ENCODE peak calls at places on chromosomes 4 and X, in seven cellular contexts. One of them, this sample, is unnamed.

GRCh38 chr4:82282875-82283274 is 90.9 kb downstream of the HNRNPD start:
- DNase-seq in SJSA1: no peak
- DNase-seq in suprapubic skin: no peak
- DNase-seq in mammary epithelial cell: no peak
- DNase-seq in left ventricle myocardium inferior: no peak
- DNase-seq in psoas muscle: no peak
- DNase-seq in body of pancreas: no peak
- DNase-seq in this sample: no peak

GRCh38 chrX:133444952-133445831 is 29.9 kb upstream of the GPC4 start:
- DNase-seq in SJSA1: no peak
- DNase-seq in suprapubic skin: no peak
- DNase-seq in mammary epithelial cell: peak; percentile 52
- DNase-seq in left ventricle myocardium inferior: no peak
- DNase-seq in psoas muscle: no peak
- DNase-seq in body of pancreas: peak; percentile 60
- DNase-seq in this sample: no peak

GRCh38 chr4:105944535-105944934 is 49.3 kb downstream of the NPNT start:
- DNase-seq in SJSA1: no peak
- DNase-seq in suprapubic skin: no peak
- DNase-seq in mammary epithelial cell: no peak
- DNase-seq in left ventricle myocardium inferior: no peak
- DNase-seq in psoas muscle: no peak
- DNase-seq in body of pancreas: no peak
- DNase-seq in this sample: no peak

GRCh38 chrX:19625612-19626011 is 110.3 kb upstream of the MAP3K15 start:
- DNase-seq in SJSA1: no peak
- DNase-seq in suprapubic skin: no peak
- DNase-seq in mammary epithelial cell: peak; percentile 76
- DNase-seq in left ventricle myocardium inferior: no peak
- DNase-seq in psoas muscle: no peak
- DNase-seq in body of pancreas: no peak
- DNase-seq in this sample: no peak

GRCh38 chrX:21132686-21133393 is 241.4 kb upstream of the CNKSR2 start:
- DNase-seq in SJSA1: no peak
- DNase-seq in suprapubic skin: no peak
- DNase-seq in mammary epithelial cell: peak; percentile 39
- DNase-seq in left ventricle myocardium inferior: no peak
- DNase-seq in psoas muscle: no peak
- DNase-seq in body of pancreas: no peak
- DNase-seq in this sample: no peak

GRCh38 chrX:79336869-79337815 is 30.0 kb downstream of the ITM2A start:
- DNase-seq in SJSA1: no peak
- DNase-seq in suprapubic skin: no peak
- DNase-seq in mammary epithelial cell: no peak
- DNase-seq in left ventricle myocardium inferior: no peak
- DNase-seq in psoas muscle: no peak
- DNase-seq in body of pancreas: no peak
- DNase-seq in this sample: no peak

GRCh38 chrX:49163555-49164419 is 1.2 kb downstream of the MAGIX start:
- DNase-seq in SJSA1: peak; percentile 78
- DNase-seq in suprapubic skin: peak; percentile 91
- DNase-seq in mammary epithelial cell: peak; percentile 73
- DNase-seq in left ventricle myocardium inferior: peak; percentile 88
- DNase-seq in psoas muscle: peak; percentile 95
- DNase-seq in body of pancreas: peak; percentile 91
- DNase-seq in this sample: peak; percentile 82

GRCh38 chr4:102627831-102628523 is 126.8 kb downstream of the NFKB1 start:
- DNase-seq in SJSA1: no peak
- DNase-seq in suprapubic skin: no peak
- DNase-seq in mammary epithelial cell: peak; percentile 97
- DNase-seq in left ventricle myocardium inferior: no peak
- DNase-seq in psoas muscle: no peak
- DNase-seq in body of pancreas: no peak
- DNase-seq in this sample: no peak

GRCh38 chr4:105147226-105148151 is 813 bp downstream of the TET2 start:
- DNase-seq in SJSA1: no peak
- DNase-seq in suprapubic skin: no peak
- DNase-seq in mammary epithelial cell: peak; percentile 49
- DNase-seq in left ventricle myocardium inferior: no peak
- DNase-seq in psoas muscle: no peak
- DNase-seq in body of pancreas: peak; percentile 45
- DNase-seq in this sample: peak; percentile 54

GRCh38 chr4:29240641-29241040 is 1479.5 kb upstream of the PCDH7 start:
- DNase-seq in SJSA1: no peak
- DNase-seq in suprapubic skin: no peak
- DNase-seq in mammary epithelial cell: no peak
- DNase-seq in left ventricle myocardium inferior: no peak
- DNase-seq in psoas muscle: no peak
- DNase-seq in body of pancreas: no peak
- DNase-seq in this sample: no peak

GRCh38 chr4:26088433-26088928 is 174.5 kb downstream of the SMIM20 start:
- DNase-seq in SJSA1: no peak
- DNase-seq in suprapubic skin: no peak
- DNase-seq in mammary epithelial cell: peak; percentile 74
- DNase-seq in left ventricle myocardium inferior: no peak
- DNase-seq in psoas muscle: peak; percentile 62
- DNase-seq in body of pancreas: no peak
- DNase-seq in this sample: no peak

GRCh38 chr4:84597450-84597849 is 14.5 kb downstream of the CDS1 start:
- DNase-seq in SJSA1: no peak
- DNase-seq in suprapubic skin: no peak
- DNase-seq in mammary epithelial cell: peak; percentile 83
- DNase-seq in left ventricle myocardium inferior: no peak
- DNase-seq in psoas muscle: no peak
- DNase-seq in body of pancreas: no peak
- DNase-seq in this sample: no peak

GRCh38 chr4:83582289-83582756 is 46.4 kb downstream of the GPAT3 start:
- DNase-seq in SJSA1: no peak
- DNase-seq in suprapubic skin: no peak
- DNase-seq in mammary epithelial cell: peak; percentile 72
- DNase-seq in left ventricle myocardium inferior: no peak
- DNase-seq in psoas muscle: no peak
- DNase-seq in body of pancreas: peak; percentile 65
- DNase-seq in this sample: peak; percentile 16

GRCh38 chr4:22607382-22607781 is 85.4 kb upstream of the GBA3 start:
- DNase-seq in SJSA1: no peak
- DNase-seq in suprapubic skin: no peak
- DNase-seq in mammary epithelial cell: peak; percentile 35
- DNase-seq in left ventricle myocardium inferior: peak; percentile 23
- DNase-seq in psoas muscle: peak; percentile 67
- DNase-seq in body of pancreas: peak; percentile 73
- DNase-seq in this sample: peak; percentile 87

GRCh38 chr4:140996757-140997156 is 136.5 kb downstream of the RNF150 start:
- DNase-seq in SJSA1: no peak
- DNase-seq in suprapubic skin: no peak
- DNase-seq in mammary epithelial cell: no peak
- DNase-seq in left ventricle myocardium inferior: no peak
- DNase-seq in psoas muscle: no peak
- DNase-seq in body of pancreas: no peak
- DNase-seq in this sample: no peak

GRCh38 chrX:66633541-66633940 is 5.3 kb downstream of the EDA2R start:
- DNase-seq in SJSA1: no peak
- DNase-seq in suprapubic skin: no peak
- DNase-seq in mammary epithelial cell: peak; percentile 60
- DNase-seq in left ventricle myocardium inferior: no peak
- DNase-seq in psoas muscle: no peak
- DNase-seq in body of pancreas: no peak
- DNase-seq in this sample: no peak

GRCh38 chr4:55386073-55386472 is 9.7 kb upstream of the TMEM165 start:
- DNase-seq in SJSA1: no peak
- DNase-seq in suprapubic skin: no peak
- DNase-seq in mammary epithelial cell: peak; percentile 25
- DNase-seq in left ventricle myocardium inferior: no peak
- DNase-seq in psoas muscle: no peak
- DNase-seq in body of pancreas: no peak
- DNase-seq in this sample: peak; percentile 19

GRCh38 chrX:17788439-17788838 is 51.1 kb downstream of the SCML1 start:
- DNase-seq in SJSA1: no peak
- DNase-seq in suprapubic skin: no peak
- DNase-seq in mammary epithelial cell: peak; percentile 8
- DNase-seq in left ventricle myocardium inferior: no peak
- DNase-seq in psoas muscle: no peak
- DNase-seq in body of pancreas: peak; percentile 51
- DNase-seq in this sample: peak; percentile 39

GRCh38 chr4:8201341-8201781 is 2.3 kb downstream of the SH3TC1 start:
- DNase-seq in SJSA1: no peak
- DNase-seq in suprapubic skin: no peak
- DNase-seq in mammary epithelial cell: no peak
- DNase-seq in left ventricle myocardium inferior: peak; percentile 55
- DNase-seq in psoas muscle: no peak
- DNase-seq in body of pancreas: no peak
- DNase-seq in this sample: no peak

GRCh38 chr4:35772291-35772690 is 472.0 kb downstream of the ARAP2 start:
- DNase-seq in SJSA1: no peak
- DNase-seq in suprapubic skin: no peak
- DNase-seq in mammary epithelial cell: peak; percentile 52
- DNase-seq in left ventricle myocardium inferior: no peak
- DNase-seq in psoas muscle: no peak
- DNase-seq in body of pancreas: no peak
- DNase-seq in this sample: no peak

GRCh38 chrX:135315864-135316263 is 6.6 kb downstream of the ETDC start:
- DNase-seq in SJSA1: no peak
- DNase-seq in suprapubic skin: no peak
- DNase-seq in mammary epithelial cell: no peak
- DNase-seq in left ventricle myocardium inferior: no peak
- DNase-seq in psoas muscle: no peak
- DNase-seq in body of pancreas: no peak
- DNase-seq in this sample: no peak

GRCh38 chrX:56759736-56760409 is 30.8 kb downstream of the NBDY start:
- DNase-seq in SJSA1: no peak
- DNase-seq in suprapubic skin: no peak
- DNase-seq in mammary epithelial cell: no peak
- DNase-seq in left ventricle myocardium inferior: no peak
- DNase-seq in psoas muscle: peak; percentile 45
- DNase-seq in body of pancreas: no peak
- DNase-seq in this sample: no peak

DNA sequence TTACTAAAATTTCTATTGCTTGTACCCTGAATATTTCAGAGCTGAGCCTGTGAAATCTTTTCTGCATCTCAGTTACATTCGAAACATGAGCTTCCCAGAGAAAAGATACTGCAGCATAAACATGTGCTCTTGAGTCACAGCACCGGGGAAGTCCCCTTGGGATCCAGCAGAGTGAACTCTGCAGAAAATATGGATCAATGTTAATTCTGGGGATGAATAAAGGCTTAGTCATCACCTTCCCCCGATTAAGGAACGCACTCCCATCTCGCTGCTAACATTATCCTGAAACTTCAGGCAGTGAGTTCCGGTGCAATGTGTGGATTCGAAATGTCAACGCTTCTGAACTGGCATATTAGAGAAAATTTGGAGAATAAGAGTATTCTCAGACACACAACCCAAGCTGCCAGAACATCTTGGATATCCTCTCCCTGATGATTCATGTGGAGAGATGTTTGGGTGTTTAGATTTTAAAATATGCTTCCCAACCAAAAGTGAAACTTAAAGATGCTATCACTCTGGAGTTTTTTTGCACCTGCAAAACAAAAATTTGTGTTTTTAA is 90.8 kb downstream of the IRF2 start:
- DNase-seq in SJSA1: peak; percentile 73
- DNase-seq in suprapubic skin: no peak
- DNase-seq in mammary epithelial cell: peak; percentile 97
- DNase-seq in left ventricle myocardium inferior: no peak
- DNase-seq in psoas muscle: no peak
- DNase-seq in body of pancreas: peak; percentile 49
- DNase-seq in this sample: no peak
- H3K4me3 ChIP-seq in SJSA1: peak overlapping the region; percentile 27
- H3K4me3 ChIP-seq in suprapubic skin: peak overlapping the region; percentile 38
- H3K4me3 ChIP-seq in mammary epithelial cell: peak overlapping the region; percentile 45
- H3K4me3 ChIP-seq in left ventricle myocardium inferior: peak overlapping the region; percentile 48
- H3K4me3 ChIP-seq in psoas muscle: peak overlapping the region; percentile 42
- H3K4me3 ChIP-seq in body of pancreas: no peak overlapping the region
- H3K4me3 ChIP-seq in this sample: no peak overlapping the region

GRCh38 chrX:72130762-72131231 is 918 bp downstream of the RTL5 start:
- DNase-seq in SJSA1: no peak
- DNase-seq in suprapubic skin: no peak
- DNase-seq in mammary epithelial cell: no peak
- DNase-seq in left ventricle myocardium inferior: no peak
- DNase-seq in psoas muscle: no peak
- DNase-seq in body of pancreas: no peak
- DNase-seq in this sample: no peak
- H3K4me3 ChIP-seq in SJSA1: no peak overlapping the region
- H3K4me3 ChIP-seq in suprapubic skin: peak overlapping the region; percentile 51
- H3K4me3 ChIP-seq in mammary epithelial cell: no peak overlapping the region
- H3K4me3 ChIP-seq in left ventricle myocardium inferior: peak overlapping the region; percentile 67
- H3K4me3 ChIP-seq in psoas muscle: peak overlapping the region; percentile 60
- H3K4me3 ChIP-seq in body of pancreas: no peak overlapping the region
- H3K4me3 ChIP-seq in this sample: no peak overlapping the region

GRCh38 chr4:77167173-77167572 is 10.2 kb downstream of the CCNG2 start:
- DNase-seq in SJSA1: no peak
- DNase-seq in suprapubic skin: no peak
- DNase-seq in mammary epithelial cell: no peak
- DNase-seq in left ventricle myocardium inferior: no peak
- DNase-seq in psoas muscle: no peak
- DNase-seq in body of pancreas: no peak
- DNase-seq in this sample: no peak
- H3K4me3 ChIP-seq in SJSA1: no peak overlapping the region
- H3K4me3 ChIP-seq in suprapubic skin: no peak overlapping the region
- H3K4me3 ChIP-seq in mammary epithelial cell: no peak overlapping the region
- H3K4me3 ChIP-seq in left ventricle myocardium inferior: no peak overlapping the region
- H3K4me3 ChIP-seq in psoas muscle: no peak overlapping the region
- H3K4me3 ChIP-seq in body of pancreas: no peak overlapping the region
- H3K4me3 ChIP-seq in this sample: no peak overlapping the region

GRCh38 chr4:40309250-40309774 is 25.8 kb upstream of the CHRNA9 start:
- DNase-seq in SJSA1: peak; percentile 74
- DNase-seq in suprapubic skin: peak; percentile 90
- DNase-seq in mammary epithelial cell: peak; percentile 74
- DNase-seq in left ventricle myocardium inferior: peak; percentile 84
- DNase-seq in psoas muscle: peak; percentile 89
- DNase-seq in body of pancreas: peak; percentile 96
- DNase-seq in this sample: peak; percentile 92

GRCh38 chr4:40308528-40309122 is 26.5 kb upstream of the CHRNA9 start:
- DNase-seq in SJSA1: no peak
- DNase-seq in suprapubic skin: no peak
- DNase-seq in mammary epithelial cell: no peak
- DNase-seq in left ventricle myocardium inferior: no peak
- DNase-seq in psoas muscle: no peak
- DNase-seq in body of pancreas: no peak
- DNase-seq in this sample: no peak

GRCh38 chr4:40311811-40312346 is 23.3 kb upstream of the CHRNA9 start:
- DNase-seq in SJSA1: no peak
- DNase-seq in suprapubic skin: no peak
- DNase-seq in mammary epithelial cell: peak; percentile 53
- DNase-seq in left ventricle myocardium inferior: no peak
- DNase-seq in psoas muscle: no peak
- DNase-seq in body of pancreas: no peak
- DNase-seq in this sample: peak; percentile 71

GRCh38 chr4:40307627-40308497 is 27.3 kb upstream of the CHRNA9 start:
- DNase-seq in SJSA1: no peak
- DNase-seq in suprapubic skin: no peak
- DNase-seq in mammary epithelial cell: no peak
- DNase-seq in left ventricle myocardium inferior: peak; percentile 18
- DNase-seq in psoas muscle: no peak
- DNase-seq in body of pancreas: no peak
- DNase-seq in this sample: no peak

DNA sequence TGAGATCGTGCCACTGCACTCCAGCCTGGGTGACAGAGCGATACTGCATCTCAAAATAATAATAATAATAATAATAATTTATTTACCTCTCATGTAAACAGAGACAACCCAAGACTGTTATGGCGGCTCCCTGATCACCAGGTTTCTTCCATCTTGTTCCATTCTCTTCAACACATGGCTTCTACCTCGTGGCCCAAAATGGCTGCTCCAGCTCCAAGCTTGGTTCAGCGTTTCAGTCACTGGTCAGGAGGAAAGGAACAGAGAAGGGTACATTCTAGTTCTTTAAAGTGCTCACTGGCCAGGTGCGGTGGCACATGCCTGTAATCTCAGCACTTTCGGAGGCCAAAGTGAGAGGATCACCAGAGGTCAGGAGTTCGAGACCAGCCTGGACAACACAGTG is 24.9 kb upstream of the CHRNA9 start:
- DNase-seq in SJSA1: no peak
- DNase-seq in suprapubic skin: no peak
- DNase-seq in mammary epithelial cell: no peak
- DNase-seq in left ventricle myocardium inferior: no peak
- DNase-seq in psoas muscle: no peak
- DNase-seq in body of pancreas: no peak
- DNase-seq in this sample: no peak
- H3K4me3 ChIP-seq in SJSA1: no peak overlapping the region
- H3K4me3 ChIP-seq in suprapubic skin: no peak overlapping the region
- H3K4me3 ChIP-seq in mammary epithelial cell: no peak overlapping the region
- H3K4me3 ChIP-seq in left ventricle myocardium inferior: no peak overlapping the region
- H3K4me3 ChIP-seq in psoas muscle: no peak overlapping the region
- H3K4me3 ChIP-seq in body of pancreas: no peak overlapping the region
- H3K4me3 ChIP-seq in this sample: no peak overlapping the region

This sample was measured in WERI-Rb-1.